ENCODE peak calls at places on chromosome 1, in six cellular contexts. E, V, O, L, M and N are unnamed samples.

GRCh38 chr1:161133220-161133740 is 813 bp upstream of the DEDD start:
- DNase-seq in V (no peak), M (no peak), E (no peak), O (no peak), L (no peak), N (no peak)

GRCh38 chr1:192949783-192950182 is 109.4 kb downstream of the UCHL5 start:
- DNase-seq in L (no peak), E (no peak), O (no peak), M (no peak), V (no peak), N (no peak)

GRCh38 chr1:152169356-152170025 is 10.5 kb upstream of the RPTN start:
- DNase-seq in V (no peak), O (no peak), L (no peak), E (no peak), M (no peak), N (no peak)

GRCh38 chr1:110308247-110308646 is 30.9 kb upstream of the RBM15 start:
- DNase-seq in M (no peak), V (no peak), O (no peak), E (no peak), L (no peak), N (no peak)

GRCh38 chr1:53999920-54000319 is 18.1 kb downstream of the LDLRAD1 start:
- DNase-seq in M (no peak), E (no peak), O (no peak), V (no peak), L (no peak), N (no peak)

GRCh38 chr1:109213824-109214693 is at the start of gene SARS1:
- DNase-seq in O (peak; percentile 89), L (peak; percentile 48), M (peak; percentile 92), E (peak; percentile 90), V (peak; percentile 93), N (peak; percentile 88)

GRCh38 chr1:175385316-175385715 is 192.7 kb upstream of the KIAA0040 start:
- DNase-seq in E (no peak), V (no peak), M (no peak), L (no peak), O (no peak), N (no peak)

GRCh38 chr1:223215026-223215425 is 72.0 kb upstream of the TLR5 start:
- DNase-seq in L (no peak), E (no peak), O (no peak), M (no peak), V (no peak), N (no peak)

GRCh38 chr1:12287869-12288268 is 58.0 kb downstream of the VPS13D start:
- DNase-seq in M (no peak), E (no peak), V (no peak), O (no peak), L (no peak), N (no peak)

GRCh38 chr1:108316545-108316944 is 72.7 kb upstream of the NBPF4 start:
- DNase-seq in M (no peak), L (no peak), E (no peak), V (no peak), O (no peak), N (no peak)

GRCh38 chr1:206004821-206005220 is 1.6 kb upstream of the RAB7B start:
- DNase-seq in O (no peak), V (peak; percentile 60), M (no peak), E (no peak), L (no peak), N (no peak)

GRCh38 chr1:195053478-195053877 is 1554.8 kb downstream of the KCNT2 start:
- DNase-seq in E (no peak), V (no peak), O (no peak), M (no peak), L (no peak), N (no peak)

GRCh38 chr1:48245106-48245505 is 22.6 kb downstream of the SLC5A9 start:
- DNase-seq in M (no peak), E (no peak), V (no peak), L (no peak), O (no peak), N (no peak)

GRCh38 chr1:100497796-100498195 is 40.1 kb upstream of the GPR88 start:
- DNase-seq in V (no peak), M (no peak), L (no peak), O (no peak), E (no peak), N (no peak)

GRCh38 chr1:61083014-61083798 is 845 bp downstream of the NFIA start:
- DNase-seq in L (no peak), O (peak; percentile 46), V (peak; percentile 52), E (peak; percentile 42), M (peak; percentile 51), N (no peak)

GRCh38 chr1:152398812-152399698 is 15.0 kb downstream of the CRNN start:
- DNase-seq in V (no peak), M (peak; percentile 51), L (no peak), E (peak; percentile 57), O (no peak), N (no peak)

GRCh38 chr1:152623203-152623844 is 421 bp upstream of the LCE3A start:
- DNase-seq in M (no peak), O (no peak), E (no peak), V (no peak), L (no peak), N (peak; percentile 69)

GRCh38 chr1:50426702-50427085 is 3.5 kb upstream of the DMRTA2 start:
- DNase-seq in M (no peak), E (no peak), V (no peak), O (no peak), L (no peak), N (no peak)
- H3K9me3 ChIP-seq in M (no peaks in the 10 kb centered on the region), E (no peaks in the 10 kb centered on the region), V (no peaks in the 10 kb centered on the region), O (no peaks in the 10 kb centered on the region), L (no peaks in the 10 kb centered on the region), N (no peaks in the 10 kb centered on the region)

DNA sequence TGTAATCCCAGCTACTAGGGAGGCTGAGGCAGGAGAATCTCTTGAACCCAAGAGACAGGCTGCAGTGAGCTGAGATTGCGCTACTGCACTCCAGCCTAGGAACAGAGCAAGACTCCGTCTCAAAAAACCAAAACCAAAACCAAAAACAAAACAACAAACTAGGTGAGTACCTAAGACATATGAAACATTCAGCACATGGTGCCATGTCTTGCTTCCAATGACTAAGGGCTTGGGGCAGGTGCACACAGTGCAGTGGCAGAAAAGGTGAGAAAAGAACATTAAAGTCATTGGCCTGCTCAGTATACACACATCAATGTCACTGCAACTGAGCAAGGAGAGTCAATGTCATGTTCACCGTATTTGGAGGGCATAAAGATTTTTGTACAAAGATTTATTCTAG is 4.1 kb upstream of the ACTA1 start:
- DNase-seq in E (no peak), L (no peak), M (no peak), V (no peak), O (no peak), N (no peak)
- H3K4me1 ChIP-seq in E (no peaks in the 10 kb centered on the region), L (peaks cover 15% of the 10 kb centered on the region), M (no peaks in the 10 kb centered on the region), V (peaks cover 15% of the 10 kb centered on the region), O (peaks cover 57% of the 10 kb centered on the region), N (no peaks in the 10 kb centered on the region)

DNA sequence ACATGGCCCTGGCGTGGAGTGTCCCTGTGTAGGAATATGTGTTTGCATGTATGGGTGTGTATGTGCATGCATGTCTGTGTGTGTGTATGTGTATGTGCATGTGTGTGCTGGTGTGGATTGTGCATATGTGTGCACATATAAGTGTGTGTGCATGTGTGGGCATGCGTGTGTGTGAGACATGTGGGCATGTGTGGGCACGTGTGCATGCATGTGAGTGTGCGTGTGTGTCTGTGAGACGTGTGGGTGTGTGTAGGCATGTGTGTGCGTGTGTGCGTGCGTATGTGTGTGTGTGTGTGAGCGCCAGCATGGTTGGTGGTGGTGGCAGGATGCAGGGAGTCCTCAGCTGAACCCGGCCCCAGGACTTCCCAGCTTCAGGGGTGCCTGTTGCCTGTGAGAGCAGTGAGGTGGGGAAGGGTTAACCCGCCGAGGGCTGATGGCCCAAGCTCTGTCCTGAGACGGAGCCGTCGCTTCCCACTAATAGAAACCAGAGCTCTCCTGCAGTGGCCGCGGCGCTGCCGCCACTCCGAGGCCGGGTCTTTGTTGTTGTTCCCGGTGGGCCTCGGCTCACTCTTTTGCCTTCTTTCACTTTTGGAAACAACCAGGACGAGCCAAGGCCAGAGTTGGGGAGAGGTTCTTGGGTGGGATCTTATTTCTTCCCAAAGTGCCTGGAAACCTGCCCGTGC is 143.6 kb upstream of the ARHGEF16 start:
- DNase-seq in M (no peak), O (no peak), L (no peak), V (peak; percentile 59), E (no peak), N (no peak)
- H3K9me3 ChIP-seq in M (no peaks in the 10 kb centered on the region), O (no peaks in the 10 kb centered on the region), L (no peaks in the 10 kb centered on the region), V (no peaks in the 10 kb centered on the region), E (no peaks in the 10 kb centered on the region), N (no peaks in the 10 kb centered on the region)

GRCh38 chr1:156493749-156494148 is 6.8 kb downstream of the MEF2D start:
- DNase-seq in E (no peak), O (no peak), V (no peak), L (no peak), M (no peak), N (no peak)

GRCh38 chr1:156492013-156492590 is 8.5 kb downstream of the MEF2D start:
- DNase-seq in V (no peak), L (no peak), M (no peak), E (no peak), O (no peak), N (no peak)

GRCh38 chr1:156491151-156491949 is 9.2 kb downstream of the MEF2D start:
- DNase-seq in O (no peak), V (no peak), L (no peak), E (no peak), M (no peak), N (no peak)

GRCh38 chr1:156493154-156493631 is 7.4 kb downstream of the MEF2D start:
- DNase-seq in L (no peak), E (peak; percentile 96), O (no peak), M (peak; percentile 86), V (peak; percentile 25), N (no peak)

DNA sequence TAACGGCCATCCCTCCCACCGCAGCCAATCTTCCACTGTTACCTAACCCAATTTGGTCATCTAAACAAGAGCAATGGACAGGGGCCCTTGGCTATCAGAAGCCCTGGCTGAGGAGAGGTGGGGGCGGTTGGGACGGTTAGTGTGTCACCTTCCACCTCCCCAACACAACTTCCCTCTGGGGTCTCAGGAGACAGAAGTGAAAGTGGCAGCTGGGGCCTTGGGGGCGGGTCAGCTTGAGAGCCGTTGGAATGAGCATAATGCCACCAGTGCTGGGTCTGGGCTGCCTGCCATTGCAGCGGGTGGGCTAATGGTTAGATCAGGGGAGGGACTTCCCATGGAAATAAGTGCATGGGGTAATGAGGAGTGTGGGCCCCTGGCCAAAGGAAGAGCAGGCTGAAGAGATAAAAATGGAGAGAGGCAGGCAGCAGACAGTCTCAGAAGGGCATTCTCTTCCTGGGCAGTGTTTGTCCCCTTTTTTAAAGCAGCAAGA is 7.9 kb downstream of the MEF2D start:
- DNase-seq in V (no peak), E (peak; percentile 54), M (no peak), O (no peak), L (no peak), N (no peak)
- H3K4me1 ChIP-seq in V (peaks cover 93% of the 10 kb centered on the region), E (peaks cover 93% of the 10 kb centered on the region), M (peaks cover 100% of the 10 kb centered on the region), O (peaks cover 95% of the 10 kb centered on the region), L (peaks cover 100% of the 10 kb centered on the region), N (no peaks in the 10 kb centered on the region)

DNA sequence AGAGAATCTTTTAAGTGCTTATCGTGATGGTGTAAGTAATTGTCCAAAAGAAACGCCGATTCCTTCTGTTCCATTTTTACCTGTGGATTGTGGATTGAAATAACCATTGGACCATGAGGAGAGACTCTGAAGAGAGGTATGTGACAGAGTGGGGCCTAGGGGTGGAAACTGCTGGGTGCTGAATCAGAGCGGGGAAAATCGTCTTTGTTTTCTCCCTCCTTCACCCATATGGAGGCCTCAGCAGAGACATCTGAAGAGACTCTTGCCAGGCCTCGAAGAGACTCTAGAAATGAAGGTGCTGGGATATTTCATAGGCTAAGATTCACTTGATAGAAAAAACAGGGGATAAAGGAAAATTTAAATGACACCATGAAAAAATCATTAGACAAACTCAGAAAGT is 1327.0 kb downstream of the BRINP3 start:
- DNase-seq in V (no peak), O (no peak), M (no peak), L (no peak), E (no peak), N (no peak)
- H3K9me3 ChIP-seq in V (no peaks in the 10 kb centered on the region), O (no peaks in the 10 kb centered on the region), M (no peaks in the 10 kb centered on the region), L (no peaks in the 10 kb centered on the region), E (no peaks in the 10 kb centered on the region), N (no peaks in the 10 kb centered on the region)

GRCh38 chr1:64940026-64940425 is 26.3 kb downstream of the JAK1 start:
- DNase-seq in O (no peak), V (no peak), L (no peak), E (no peak), M (no peak), N (no peak)
- H3K4me1 ChIP-seq in O (peaks cover 81% of the 10 kb centered on the region), V (peaks cover 6% of the 10 kb centered on the region), L (peaks cover 35% of the 10 kb centered on the region), E (peaks cover 10% of the 10 kb centered on the region), M (peaks cover 58% of the 10 kb centered on the region), N (no peaks in the 10 kb centered on the region)